ENCODE peak calls at places on chromosomes 16 and 17, in five cellular contexts. C is IMR-90, Z is brain microvascular endothelial cell, F is neural progenitor cell, S is SK-N-SH. Q is an unnamed sample.

GRCh38 chr17:78998311-78999055 is 11.1 kb downstream of the CANT1 start:
- DNase-seq in S (peak), C (no peak), F (no peak), Z (no peak), Q (no peak)

GRCh38 chr17:40452074-40452787 is 9.0 kb downstream of the IGFBP4 start:
- DNase-seq in S (no peak), Z (peak), F (no peak), C (peak), Q (no peak)

GRCh38 chr17:44086364-44087311 is 16.1 kb downstream of the G6PC3 start:
- DNase-seq in S (peak), F (peak), C (peak), Z (peak), Q (peak)

GRCh38 chr17:42249681-42250446 is 26.3 kb downstream of the STAT5B start:
- DNase-seq in C (no peak), F (no peak), S (no peak), Z (no peak), Q (no peak)

GRCh38 chr16:65579050-65579449 is 457.2 kb upstream of the CDH11 start:
- DNase-seq in Z (peak), C (no peak), F (no peak), S (no peak), Q (no peak)

GRCh38 chr16:82580293-82580900 is 46.4 kb upstream of the CDH13 start:
- DNase-seq in C (no peak), Z (no peak), F (peak), S (peak), Q (no peak)

GRCh38 chr17:77963441-77963840 is 4.9 kb downstream of the TNRC6C start:
- DNase-seq in S (peak), F (peak), C (peak), Z (peak), Q (peak)

GRCh38 chr17:4777969-4778760 is 6.5 kb downstream of the TM4SF5 start:
- DNase-seq in C (peak), F (no peak), Z (peak), S (no peak), Q (no peak)

GRCh38 chr17:46782250-46782953 is 36.1 kb downstream of the WNT3 start:
- DNase-seq in Z (no peak), F (peak), C (no peak), S (peak), Q (no peak)

GRCh38 chr16:78210305-78210704 is 110.9 kb downstream of the WWOX start:
- DNase-seq in C (peak), S (no peak), F (peak), Z (peak), Q (no peak)

GRCh38 chr16:12502671-12503070 is 301.0 kb downstream of the CPPED1 start:
- DNase-seq in Z (no peak), F (no peak), C (no peak), S (no peak), Q (no peak)

GRCh38 chr16:84074721-84075120 is 32.1 kb upstream of the SLC38A8 start:
- DNase-seq in C (no peak), S (no peak), F (no peak), Z (no peak), Q (no peak)

GRCh38 chr17:43169561-43170139 is 1.4 kb upstream of the NBR1 start:
- DNase-seq in Z (no peak), F (peak), S (peak), C (peak), Q (no peak)

GRCh38 chr16:23072084-23072599 is 77.1 kb downstream of the USP31 start:
- DNase-seq in F (no peak), Z (peak), S (peak), C (peak), Q (peak)

GRCh38 chr17:51351890-51352289 is 91.5 kb downstream of the UTP18 start:
- DNase-seq in F (no peak), S (no peak), Z (no peak), C (peak), Q (no peak)

GRCh38 chr16:7452090-7452489 is 119.4 kb downstream of the RBFOX1 start:
- DNase-seq in Z (no peak), F (no peak), C (no peak), S (no peak), Q (no peak)

GRCh38 chr17:4594406-4595349 is 10.3 kb downstream of the SMTNL2 start:
- DNase-seq in F (peak), C (no peak), S (peak), Z (no peak), Q (no peak)

GRCh38 chr16:64089697-64090096 is 1032.2 kb downstream of the CDH11 start:
- DNase-seq in Z (peak), S (peak), F (peak), C (peak), Q (no peak)

GRCh38 chr17:38421224-38421841 is 6.9 kb upstream of the ARHGAP23 start:
- DNase-seq in Z (no peak), S (no peak), C (peak), F (peak), Q (peak)

DNA sequence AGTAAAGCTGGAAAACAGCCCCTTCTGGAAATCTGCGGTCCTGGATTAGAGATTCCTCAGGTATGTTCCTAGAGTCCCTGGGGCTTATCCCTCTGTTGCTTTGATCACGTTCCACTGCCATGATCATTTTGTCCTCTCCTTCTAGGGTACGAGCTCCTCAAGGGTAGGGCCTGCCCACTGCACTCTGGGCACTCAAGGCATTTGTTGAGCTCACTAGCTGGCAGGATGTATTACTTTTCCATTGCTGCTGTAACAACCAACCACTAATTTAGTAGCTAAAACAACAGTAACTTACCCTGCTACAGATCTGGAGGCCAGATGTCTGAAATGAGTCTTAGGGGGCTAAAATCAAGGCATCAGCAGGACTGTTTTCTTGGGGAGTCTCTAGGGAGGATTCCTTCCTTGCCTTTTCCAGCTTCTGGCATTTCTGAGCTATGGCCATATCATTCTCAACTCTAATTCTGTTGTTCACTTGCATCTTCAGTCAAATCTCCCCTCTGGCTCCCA is 65.7 kb downstream of the ARSG start:
- DNase-seq in Z (no peak), S (no peak), F (no peak), C (no peak), Q (no peak)
- TF ChIP-seq CTCF in Z (no peak), S (no peak), F (no peak), C (no peak), Q (no peak)

GRCh38 chr17:35655303-35655702 is 68.2 kb downstream of the AP2B1 start:
- DNase-seq in C (no peak), S (no peak), F (no peak), Z (no peak), Q (no peak)

GRCh38 chr17:35653619-35654361 is 66.7 kb downstream of the AP2B1 start:
- DNase-seq in C (no peak), Z (no peak), S (no peak), F (no peak), Q (no peak)

GRCh38 chr17:35645923-35646322 is 58.8 kb downstream of the AP2B1 start:
- DNase-seq in S (no peak), C (peak), F (no peak), Z (no peak), Q (no peak)

DNA sequence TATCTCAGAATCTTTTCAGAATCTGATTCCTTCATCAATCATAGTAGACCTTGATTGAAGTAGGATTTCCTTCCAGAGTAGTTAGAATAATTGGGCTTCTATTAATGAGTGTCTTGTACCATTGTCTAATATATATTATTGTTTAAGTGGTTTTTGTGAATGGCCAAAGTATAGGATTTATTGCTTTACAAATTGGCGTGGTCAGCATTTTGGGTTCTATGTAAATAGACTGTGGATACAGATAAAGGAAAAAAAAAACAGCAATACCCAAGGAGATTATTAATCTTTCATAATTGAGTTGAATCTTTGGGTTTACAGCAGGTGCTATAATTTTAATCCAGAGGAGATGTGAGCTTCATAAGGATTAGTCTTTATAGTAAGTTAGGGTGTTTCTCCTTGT is 64.3 kb downstream of the AP2B1 start:
- DNase-seq in F (no peak), C (no peak), Z (no peak), S (no peak), Q (no peak)
- H3K27ac ChIP-seq in F (no peak), C (no peak), Z (no peak), S (no peak), Q (no peak)

DNA sequence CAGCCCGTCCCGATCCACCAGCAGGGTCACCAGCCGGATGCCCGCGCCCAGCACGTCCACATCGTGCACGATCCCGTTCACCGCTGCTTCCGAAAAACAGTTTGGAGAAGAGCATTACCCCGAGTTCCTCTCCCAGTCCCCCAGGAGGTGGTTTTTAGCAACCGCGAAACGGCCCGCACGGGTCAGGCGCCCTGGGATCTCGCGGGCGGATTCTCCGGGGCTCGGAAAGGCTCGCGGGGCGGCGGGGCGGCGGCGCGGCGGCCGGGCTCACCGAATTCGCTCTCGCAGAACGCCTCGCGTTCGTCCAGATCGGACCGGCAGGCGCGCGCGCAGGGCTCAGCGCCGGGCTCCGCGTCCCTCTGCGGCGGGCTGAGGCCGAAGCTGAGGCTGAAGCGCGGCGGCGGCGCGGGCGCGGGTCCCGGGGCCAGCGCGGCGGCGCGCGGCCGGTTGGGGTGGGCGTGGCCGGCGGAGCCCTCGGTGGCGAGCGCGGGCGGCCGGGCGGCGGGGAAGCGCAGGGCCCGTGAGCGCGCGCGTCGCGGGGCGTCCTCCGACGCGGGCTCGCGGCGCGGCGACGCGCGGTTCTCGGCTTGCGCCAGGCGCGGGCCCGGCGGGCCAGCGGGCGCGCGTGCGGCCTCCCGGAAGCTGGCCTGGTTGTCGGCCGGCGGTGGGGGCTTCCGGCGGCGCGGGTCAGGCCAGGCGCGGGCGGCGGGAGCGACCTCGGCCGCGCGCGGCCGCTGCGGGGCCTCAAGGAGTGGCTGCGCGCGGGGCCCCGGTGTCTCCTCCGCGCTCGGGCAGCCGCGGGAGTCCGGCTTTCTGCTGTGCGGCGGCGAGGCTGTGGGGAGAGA is 2.9 kb downstream of the C17orf58 start:
- DNase-seq in C (peak), Z (peak), S (peak), F (peak), Q (no peak)
- TF ChIP-seq CTCF in C (no peak), Z (peak), S (peak), F (peak), Q (peak)

GRCh38 chr17:28867276-28867675 is 12.5 kb downstream of the ERAL1 start:
- DNase-seq in S (no peak), C (no peak), Z (no peak), F (no peak), Q (no peak)
- H3K27ac ChIP-seq in S (no peak), C (no peak), Z (no peak), F (no peak), Q (no peak)

GRCh38 chr16:69566437-69567030 is 768 bp downstream of the NFAT5 start:
- DNase-seq in S (peak), C (peak), Z (peak), F (peak), Q (no peak)
- TF ChIP-seq CTCF in S (no peak), C (no peak), Z (no peak), F (no peak), Q (no peak)

GRCh38 chr16:75073551-75074414 is 42.8 kb downstream of the LDHD start:
- DNase-seq in C (no peak), S (no peak), F (no peak), Z (peak), Q (no peak)
- H3K27ac ChIP-seq in C (no peak), S (no peak), F (no peak), Z (peak), Q (no peak)

GRCh38 chr16:57592591-57593003 is 35.8 kb upstream of the ADGRG1 start:
- DNase-seq in C (no peak), F (no peak), S (no peak), Z (no peak), Q (no peak)
- TF ChIP-seq CTCF in C (no peak), F (no peak), S (no peak), Z (no peak), Q (no peak)

GRCh38 chr17:8959312-8959918 is 6.1 kb downstream of the PIK3R5 start:
- DNase-seq in F (no peak), C (no peak), S (no peak), Z (no peak), Q (no peak)

GRCh38 chr17:8955021-8955420 is 10.5 kb downstream of the PIK3R5 start:
- DNase-seq in F (no peak), C (no peak), Z (no peak), S (no peak), Q (no peak)

GRCh38 chr17:8956521-8956920 is 9.0 kb downstream of the PIK3R5 start:
- DNase-seq in F (no peak), Z (no peak), S (no peak), C (no peak), Q (no peak)

GRCh38 chr17:8955560-8955959 is 9.9 kb downstream of the PIK3R5 start:
- DNase-seq in F (no peak), Z (no peak), C (no peak), S (no peak), Q (no peak)

DNA sequence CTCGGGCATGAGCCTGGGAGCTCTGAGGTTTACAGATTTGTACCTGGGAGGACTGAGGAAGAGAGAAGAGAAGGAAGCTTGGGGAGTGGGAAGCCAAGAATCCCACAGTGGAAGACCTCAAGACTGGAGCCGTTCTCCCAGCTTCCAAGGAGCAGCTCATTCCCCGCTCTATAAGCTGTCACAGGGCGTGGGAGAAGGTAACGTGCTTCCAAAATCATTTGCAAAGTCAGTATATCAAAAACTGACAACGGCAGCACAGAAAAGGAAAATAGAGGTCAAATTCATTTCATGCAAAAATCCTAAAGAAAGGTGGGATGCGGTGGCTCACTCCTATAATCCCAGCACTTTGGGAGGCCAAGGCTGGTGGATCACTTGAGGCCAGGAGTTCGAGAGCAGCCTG is 7.8 kb downstream of the PIK3R5 start:
- DNase-seq in S (no peak), Z (no peak), C (no peak), F (no peak), Q (no peak)
- H3K27ac ChIP-seq in S (no peak), Z (no peak), C (no peak), F (no peak), Q (no peak)

DNA sequence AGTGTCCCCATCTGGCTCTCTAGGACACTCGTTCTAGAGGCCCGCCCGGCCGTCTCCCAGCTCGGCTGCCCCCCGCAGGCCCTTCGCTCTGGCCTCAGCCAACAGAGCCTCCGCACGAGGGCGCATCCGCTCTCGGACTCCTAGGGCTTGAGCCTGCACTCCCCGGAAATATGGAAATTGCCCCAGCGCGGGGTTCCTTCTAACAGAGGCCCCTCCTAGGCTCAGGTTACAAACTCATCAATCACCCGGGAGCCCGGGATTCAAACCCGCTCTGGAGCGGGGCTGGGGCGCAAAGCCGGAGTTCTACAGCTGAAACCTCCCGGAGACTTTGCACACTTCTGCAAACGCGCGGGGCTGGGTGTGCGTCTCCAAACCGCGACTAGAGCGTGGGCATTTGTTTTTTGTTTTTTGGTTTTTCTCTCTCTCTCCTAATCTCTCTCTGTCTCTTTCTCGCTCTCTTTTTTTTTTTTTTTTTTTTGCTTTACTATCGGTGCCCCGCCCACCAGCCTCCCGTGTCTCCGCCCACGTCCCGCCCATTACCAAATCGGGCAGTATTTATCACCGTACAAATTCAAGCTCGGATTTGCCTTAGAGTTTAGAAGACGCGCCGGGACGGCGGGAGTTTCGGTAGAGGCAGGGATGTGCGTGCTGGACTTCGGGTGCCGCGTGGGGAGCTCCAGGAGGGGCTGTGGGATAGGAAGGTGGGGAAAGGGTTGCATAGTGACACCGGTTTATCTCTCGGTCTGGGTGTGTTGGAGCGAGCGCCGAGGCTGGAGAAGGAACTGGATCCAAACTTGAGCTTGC is 2.4 kb upstream of the FOXL1 start:
- DNase-seq in C (peak), Z (peak), S (peak), F (peak), Q (peak)
- TF ChIP-seq CTCF in C (peak), Z (peak), S (peak), F (peak), Q (peak)

GRCh38 chr17:64320613-64321553 is 57.8 kb upstream of the TEX2 start:
- DNase-seq in Z (peak), C (peak), S (peak), F (peak), Q (peak)
- H3K27ac ChIP-seq in Z (no peak), C (no peak), S (no peak), F (no peak), Q (no peak)

Q was measured in AG04450.